ENCODE peak calls at places on chromosomes 13 and 19, in nine cellular contexts. One of them, this sample, is unnamed.

GRCh38 chr19:50277966-50278580 is 51.1 kb downstream of the KCNC3 start:
- DNase-seq in BE2C: no peak
- DNase-seq in left lung: no peak
- DNase-seq in thoracic aorta: no peak
- DNase-seq in nephron progenitor cell: no peak
- DNase-seq in pancreas: peak
- DNase-seq in neural crest cell: no peak
- DNase-seq in kidney epithelial cell: no peak
- DNase-seq in HFF-Myc: no peak
- DNase-seq in this sample: no peak

GRCh38 chr13:99132295-99132835 is 68.3 kb upstream of the UBAC2 start:
- DNase-seq in pancreas: no peak
- DNase-seq in nephron progenitor cell: no peak
- DNase-seq in thoracic aorta: no peak
- DNase-seq in HFF-Myc: no peak
- DNase-seq in BE2C: no peak
- DNase-seq in neural crest cell: no peak
- DNase-seq in left lung: no peak
- DNase-seq in kidney epithelial cell: no peak
- DNase-seq in this sample: no peak

GRCh38 chr19:16571689-16572331 is 405 bp downstream of the SLC35E1 start:
- DNase-seq in HFF-Myc: no peak
- DNase-seq in neural crest cell: peak
- DNase-seq in pancreas: no peak
- DNase-seq in left lung: no peak
- DNase-seq in BE2C: peak
- DNase-seq in thoracic aorta: no peak
- DNase-seq in kidney epithelial cell: no peak
- DNase-seq in nephron progenitor cell: no peak
- DNase-seq in this sample: no peak

GRCh38 chr13:108176685-108177274 is 38.6 kb downstream of the LIG4 start:
- DNase-seq in nephron progenitor cell: peak
- DNase-seq in HFF-Myc: no peak
- DNase-seq in kidney epithelial cell: no peak
- DNase-seq in neural crest cell: peak
- DNase-seq in pancreas: no peak
- DNase-seq in BE2C: peak
- DNase-seq in left lung: no peak
- DNase-seq in thoracic aorta: no peak
- DNase-seq in this sample: peak

GRCh38 chr13:23456437-23456836 is 22.9 kb upstream of the SACS start:
- DNase-seq in kidney epithelial cell: no peak
- DNase-seq in left lung: no peak
- DNase-seq in neural crest cell: no peak
- DNase-seq in HFF-Myc: no peak
- DNase-seq in BE2C: no peak
- DNase-seq in nephron progenitor cell: no peak
- DNase-seq in pancreas: no peak
- DNase-seq in thoracic aorta: no peak
- DNase-seq in this sample: no peak

GRCh38 chr19:30036154-30037129 is 94.4 kb downstream of the URI1 start:
- DNase-seq in pancreas: no peak
- DNase-seq in neural crest cell: no peak
- DNase-seq in left lung: no peak
- DNase-seq in nephron progenitor cell: peak
- DNase-seq in HFF-Myc: peak
- DNase-seq in thoracic aorta: no peak
- DNase-seq in BE2C: no peak
- DNase-seq in kidney epithelial cell: no peak
- DNase-seq in this sample: no peak

GRCh38 chr13:42497798-42498197 is 76.2 kb upstream of the TNFSF11 start:
- DNase-seq in BE2C: no peak
- DNase-seq in neural crest cell: no peak
- DNase-seq in kidney epithelial cell: peak
- DNase-seq in pancreas: no peak
- DNase-seq in HFF-Myc: no peak
- DNase-seq in nephron progenitor cell: no peak
- DNase-seq in left lung: no peak
- DNase-seq in thoracic aorta: no peak
- DNase-seq in this sample: no peak

GRCh38 chr19:5369962-5370367 is 29.4 kb upstream of the PTPRS start:
- DNase-seq in thoracic aorta: no peak
- DNase-seq in nephron progenitor cell: peak
- DNase-seq in kidney epithelial cell: no peak
- DNase-seq in HFF-Myc: no peak
- DNase-seq in left lung: no peak
- DNase-seq in neural crest cell: peak
- DNase-seq in BE2C: peak
- DNase-seq in pancreas: peak
- DNase-seq in this sample: peak

GRCh38 chr19:47161876-47162489 is 31.3 kb downstream of the SAE1 start:
- DNase-seq in thoracic aorta: no peak
- DNase-seq in HFF-Myc: no peak
- DNase-seq in neural crest cell: no peak
- DNase-seq in nephron progenitor cell: no peak
- DNase-seq in pancreas: no peak
- DNase-seq in BE2C: no peak
- DNase-seq in left lung: no peak
- DNase-seq in kidney epithelial cell: no peak
- DNase-seq in this sample: no peak

GRCh38 chr19:15475169-15475568 is 4.1 kb downstream of the PGLYRP2 start:
- DNase-seq in HFF-Myc: no peak
- DNase-seq in nephron progenitor cell: no peak
- DNase-seq in kidney epithelial cell: no peak
- DNase-seq in left lung: no peak
- DNase-seq in thoracic aorta: no peak
- DNase-seq in BE2C: no peak
- DNase-seq in neural crest cell: no peak
- DNase-seq in pancreas: no peak
- DNase-seq in this sample: no peak

GRCh38 chr19:58229255-58229639 is 533 bp downstream of the ZNF544 start:
- DNase-seq in nephron progenitor cell: peak
- DNase-seq in neural crest cell: no peak
- DNase-seq in HFF-Myc: no peak
- DNase-seq in pancreas: no peak
- DNase-seq in left lung: no peak
- DNase-seq in kidney epithelial cell: no peak
- DNase-seq in thoracic aorta: no peak
- DNase-seq in BE2C: peak
- DNase-seq in this sample: peak

GRCh38 chr19:39935262-39935661 is 828 bp upstream of the FCGBP start:
- DNase-seq in thoracic aorta: no peak
- DNase-seq in nephron progenitor cell: no peak
- DNase-seq in pancreas: no peak
- DNase-seq in BE2C: no peak
- DNase-seq in left lung: no peak
- DNase-seq in HFF-Myc: no peak
- DNase-seq in neural crest cell: no peak
- DNase-seq in kidney epithelial cell: no peak
- DNase-seq in this sample: no peak
- TF ChIP-seq CTCF in thoracic aorta: no peak
- TF ChIP-seq CTCF in nephron progenitor cell: no peak
- TF ChIP-seq CTCF in pancreas: no peak
- TF ChIP-seq CTCF in BE2C: no peak
- TF ChIP-seq CTCF in left lung: no peak
- TF ChIP-seq CTCF in HFF-Myc: peak
- TF ChIP-seq CTCF in neural crest cell: no peak
- TF ChIP-seq CTCF in kidney epithelial cell: no peak
- TF ChIP-seq CTCF in this sample: no peak

DNA sequence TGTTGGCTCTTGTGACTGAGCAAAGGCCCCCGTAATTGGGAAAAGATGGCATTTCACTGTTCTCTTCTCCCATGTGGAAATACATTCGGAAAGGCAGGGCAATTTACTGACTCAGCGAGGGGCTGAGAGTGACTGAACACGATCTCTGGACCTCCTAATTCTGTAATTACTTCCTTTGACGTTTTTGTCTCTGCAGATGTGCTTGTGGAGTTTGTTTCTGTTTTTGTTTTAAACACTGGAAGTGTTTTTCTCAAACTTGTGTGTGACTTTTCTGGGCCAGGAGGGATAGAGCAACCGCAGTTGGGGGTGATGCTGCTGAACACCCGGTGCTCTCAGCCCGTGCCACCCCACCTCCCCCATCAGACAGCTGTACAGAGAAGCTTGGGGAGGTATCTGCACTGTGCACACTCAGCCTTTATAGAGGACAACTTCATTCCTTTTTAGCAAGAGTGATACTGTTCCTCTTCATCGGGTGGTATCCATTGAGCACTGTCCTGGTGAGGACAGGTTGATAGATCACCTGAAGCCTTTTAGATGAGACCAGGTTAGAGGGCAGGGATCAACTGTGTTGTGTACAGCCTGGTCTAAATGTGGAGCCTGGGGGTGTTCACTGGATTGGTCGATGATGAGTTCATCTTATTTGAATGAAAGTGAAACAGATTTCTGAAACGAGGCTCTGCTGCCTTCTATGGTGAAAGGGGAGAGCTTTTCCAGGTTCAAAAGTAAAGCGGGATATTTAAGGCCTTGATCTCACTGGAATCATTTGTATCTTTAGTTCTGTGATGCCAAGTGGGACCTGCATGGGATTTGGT is 117.4 kb downstream of the ESD start:
- DNase-seq in thoracic aorta: no peak
- DNase-seq in kidney epithelial cell: no peak
- DNase-seq in neural crest cell: no peak
- DNase-seq in pancreas: no peak
- DNase-seq in BE2C: peak
- DNase-seq in nephron progenitor cell: no peak
- DNase-seq in left lung: no peak
- DNase-seq in HFF-Myc: peak
- DNase-seq in this sample: no peak
- TF ChIP-seq CTCF in thoracic aorta: no peak
- TF ChIP-seq CTCF in kidney epithelial cell: peak
- TF ChIP-seq CTCF in neural crest cell: no peak
- TF ChIP-seq CTCF in pancreas: no peak
- TF ChIP-seq CTCF in BE2C: no peak
- TF ChIP-seq CTCF in nephron progenitor cell: no peak
- TF ChIP-seq CTCF in left lung: no peak
- TF ChIP-seq CTCF in HFF-Myc: no peak
- TF ChIP-seq CTCF in this sample: no peak

DNA sequence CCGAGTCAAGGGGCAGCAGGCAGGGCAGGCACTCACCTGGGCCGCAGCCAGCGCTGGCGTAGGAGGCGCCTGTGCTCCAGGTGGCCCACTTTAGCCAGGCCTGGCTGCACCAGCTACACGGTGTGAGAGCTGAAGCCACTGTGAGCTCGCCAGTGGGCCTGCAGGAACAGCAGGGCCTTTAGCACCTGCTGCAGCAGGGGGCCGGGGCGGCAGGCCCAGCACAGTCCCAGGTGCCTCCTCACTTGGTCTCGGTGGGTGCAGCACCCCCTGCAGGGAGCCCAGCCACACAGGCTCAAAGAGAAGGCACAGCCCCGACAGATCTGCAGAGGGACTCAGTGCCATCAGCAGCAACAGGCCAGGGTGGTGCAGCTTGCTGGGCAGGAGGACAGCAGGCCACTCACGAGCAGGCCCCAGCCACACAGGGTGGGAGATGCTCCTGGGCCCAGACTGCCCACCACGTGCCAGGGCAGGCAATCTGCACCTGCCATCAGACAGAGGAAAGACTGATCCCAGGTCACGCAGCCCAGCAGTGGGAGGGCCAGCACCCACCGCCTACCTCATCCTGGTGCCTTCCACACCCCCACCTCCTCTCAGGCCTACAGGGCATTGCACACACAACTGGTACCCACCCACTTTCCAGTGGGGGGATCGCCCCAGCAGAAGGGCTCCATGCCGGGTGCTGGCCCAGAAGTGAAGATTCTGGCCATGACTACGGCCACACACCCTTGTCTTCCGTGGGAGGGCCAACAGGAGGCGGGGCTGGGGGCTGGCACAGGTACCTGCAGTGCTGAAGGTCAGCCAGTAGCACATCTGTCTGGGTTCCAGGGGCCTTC is 15.8 kb downstream of the ARHGAP33 start:
- DNase-seq in BE2C: no peak
- DNase-seq in pancreas: peak
- DNase-seq in HFF-Myc: no peak
- DNase-seq in nephron progenitor cell: peak
- DNase-seq in thoracic aorta: no peak
- DNase-seq in neural crest cell: no peak
- DNase-seq in left lung: no peak
- DNase-seq in kidney epithelial cell: no peak
- DNase-seq in this sample: peak
- TF ChIP-seq CTCF in BE2C: peak
- TF ChIP-seq CTCF in pancreas: no peak
- TF ChIP-seq CTCF in HFF-Myc: peak
- TF ChIP-seq CTCF in nephron progenitor cell: no peak
- TF ChIP-seq CTCF in thoracic aorta: no peak
- TF ChIP-seq CTCF in neural crest cell: no peak
- TF ChIP-seq CTCF in left lung: no peak
- TF ChIP-seq CTCF in kidney epithelial cell: no peak
- TF ChIP-seq CTCF in this sample: no peak

GRCh38 chr19:55169136-55169535 is 2.7 kb upstream of the DNAAF3 start:
- DNase-seq in kidney epithelial cell: no peak
- DNase-seq in thoracic aorta: no peak
- DNase-seq in nephron progenitor cell: no peak
- DNase-seq in HFF-Myc: no peak
- DNase-seq in pancreas: no peak
- DNase-seq in left lung: no peak
- DNase-seq in neural crest cell: no peak
- DNase-seq in BE2C: no peak
- DNase-seq in this sample: no peak

GRCh38 chr19:55161571-55162322 is 4.2 kb upstream of the TNNI3 start:
- DNase-seq in neural crest cell: no peak
- DNase-seq in thoracic aorta: no peak
- DNase-seq in HFF-Myc: no peak
- DNase-seq in BE2C: no peak
- DNase-seq in left lung: no peak
- DNase-seq in nephron progenitor cell: no peak
- DNase-seq in pancreas: peak
- DNase-seq in kidney epithelial cell: no peak
- DNase-seq in this sample: no peak

GRCh38 chr19:55160986-55161365 is 3.4 kb upstream of the TNNI3 start:
- DNase-seq in nephron progenitor cell: no peak
- DNase-seq in left lung: no peak
- DNase-seq in HFF-Myc: no peak
- DNase-seq in BE2C: no peak
- DNase-seq in pancreas: peak
- DNase-seq in kidney epithelial cell: no peak
- DNase-seq in neural crest cell: no peak
- DNase-seq in thoracic aorta: no peak
- DNase-seq in this sample: no peak

GRCh38 chr19:55166530-55167268 is at the start of gene DNAAF3:
- DNase-seq in thoracic aorta: peak
- DNase-seq in pancreas: peak
- DNase-seq in nephron progenitor cell: peak
- DNase-seq in BE2C: peak
- DNase-seq in HFF-Myc: peak
- DNase-seq in left lung: peak
- DNase-seq in kidney epithelial cell: peak
- DNase-seq in neural crest cell: peak
- DNase-seq in this sample: peak

DNA sequence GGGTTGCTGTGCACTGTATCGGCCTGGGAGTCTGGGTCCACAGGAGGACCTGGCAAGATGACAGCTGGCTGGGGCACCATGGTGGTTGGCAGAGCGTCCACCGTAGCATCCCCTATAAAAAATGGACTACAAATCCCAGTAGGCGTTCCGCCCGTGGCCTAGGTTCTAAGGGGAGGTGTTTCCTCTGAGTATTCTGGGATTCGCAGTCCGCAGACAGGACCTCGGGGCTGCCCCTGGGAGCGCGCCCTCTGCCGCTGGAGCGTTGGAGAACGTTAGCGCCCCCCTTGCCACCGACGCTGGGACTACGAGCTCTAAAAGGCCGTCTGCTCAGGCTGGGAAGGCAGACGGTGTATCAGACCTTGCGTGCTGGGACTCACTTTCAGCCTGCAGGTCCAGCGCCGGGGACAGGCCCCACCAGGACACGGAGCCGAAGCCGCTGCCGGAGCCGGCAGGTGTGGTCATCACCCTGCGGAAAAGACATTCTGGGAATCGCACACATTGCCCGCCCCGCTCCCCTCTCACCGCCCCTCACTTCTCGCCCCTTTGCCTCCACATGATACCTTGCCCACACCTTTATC is 372 bp downstream of the DNAAF3 start:
- DNase-seq in pancreas: peak
- DNase-seq in BE2C: peak
- DNase-seq in left lung: no peak
- DNase-seq in thoracic aorta: no peak
- DNase-seq in HFF-Myc: no peak
- DNase-seq in nephron progenitor cell: peak
- DNase-seq in kidney epithelial cell: no peak
- DNase-seq in neural crest cell: peak
- DNase-seq in this sample: peak
- TF ChIP-seq CTCF in pancreas: peak
- TF ChIP-seq CTCF in BE2C: peak
- TF ChIP-seq CTCF in left lung: no peak
- TF ChIP-seq CTCF in thoracic aorta: no peak
- TF ChIP-seq CTCF in HFF-Myc: peak
- TF ChIP-seq CTCF in nephron progenitor cell: peak
- TF ChIP-seq CTCF in kidney epithelial cell: peak
- TF ChIP-seq CTCF in neural crest cell: peak
- TF ChIP-seq CTCF in this sample: peak

This sample was measured in thyroid gland.